ENCODE peak calls at places on chromosome 2, in seven cellular contexts. One of them, this sample, is unnamed.

GRCh38 chr2:168432565-168433186 is 23.4 kb upstream of the CERS6 start:
- DNase-seq in A549: no peak
- DNase-seq in vagina: no peak
- DNase-seq in sigmoid colon: no peak
- DNase-seq in stomach: no peak
- DNase-seq in Peyer's patch: no peak
- DNase-seq in heart left ventricle: no peak
- DNase-seq in this sample: no peak

GRCh38 chr2:211354481-211354880 is 798.1 kb downstream of the CPS1 start:
- DNase-seq in A549: no peak
- DNase-seq in vagina: no peak
- DNase-seq in sigmoid colon: no peak
- DNase-seq in stomach: no peak
- DNase-seq in Peyer's patch: no peak
- DNase-seq in heart left ventricle: no peak
- DNase-seq in this sample: no peak

GRCh38 chr2:226649871-226650660 is 149.6 kb downstream of the IRS1 start:
- DNase-seq in A549: peak; percentile 31
- DNase-seq in vagina: peak; percentile 95
- DNase-seq in sigmoid colon: peak; percentile 88
- DNase-seq in stomach: peak; percentile 79
- DNase-seq in Peyer's patch: peak; percentile 32
- DNase-seq in heart left ventricle: peak; percentile 80
- DNase-seq in this sample: peak; percentile 69

GRCh38 chr2:240643093-240643810 is 18.0 kb downstream of the GPR35 start:
- DNase-seq in A549: no peak
- DNase-seq in vagina: no peak
- DNase-seq in sigmoid colon: peak; percentile 54
- DNase-seq in stomach: peak; percentile 14
- DNase-seq in Peyer's patch: peak; percentile 7
- DNase-seq in heart left ventricle: no peak
- DNase-seq in this sample: no peak

GRCh38 chr2:156580501-156580900 is 144.3 kb downstream of the GPD2 start:
- DNase-seq in A549: no peak
- DNase-seq in vagina: no peak
- DNase-seq in sigmoid colon: no peak
- DNase-seq in stomach: no peak
- DNase-seq in Peyer's patch: no peak
- DNase-seq in heart left ventricle: no peak
- DNase-seq in this sample: no peak

GRCh38 chr2:98601532-98602132 is 6.7 kb downstream of the COA5 start:
- DNase-seq in A549: peak; percentile 52
- DNase-seq in vagina: no peak
- DNase-seq in sigmoid colon: no peak
- DNase-seq in stomach: no peak
- DNase-seq in Peyer's patch: no peak
- DNase-seq in heart left ventricle: no peak
- DNase-seq in this sample: no peak

GRCh38 chr2:106631281-106631680 is 144.1 kb downstream of the CD8B2 start:
- DNase-seq in A549: no peak
- DNase-seq in vagina: no peak
- DNase-seq in sigmoid colon: no peak
- DNase-seq in stomach: no peak
- DNase-seq in Peyer's patch: no peak
- DNase-seq in heart left ventricle: no peak
- DNase-seq in this sample: no peak

GRCh38 chr2:181683518-181684453 is 3.5 kb upstream of the NEUROD1 start:
- DNase-seq in A549: peak; percentile 28
- DNase-seq in vagina: no peak
- DNase-seq in sigmoid colon: peak; percentile 63
- DNase-seq in stomach: no peak
- DNase-seq in Peyer's patch: no peak
- DNase-seq in heart left ventricle: no peak
- DNase-seq in this sample: no peak

GRCh38 chr2:138515084-138515483 is 13.5 kb downstream of the SPOPL start:
- DNase-seq in A549: no peak
- DNase-seq in vagina: no peak
- DNase-seq in sigmoid colon: no peak
- DNase-seq in stomach: no peak
- DNase-seq in Peyer's patch: no peak
- DNase-seq in heart left ventricle: no peak
- DNase-seq in this sample: no peak

GRCh38 chr2:42917374-42918017 is 125.1 kb upstream of the HAAO start:
- DNase-seq in A549: no peak
- DNase-seq in vagina: no peak
- DNase-seq in sigmoid colon: peak; percentile 84
- DNase-seq in stomach: no peak
- DNase-seq in Peyer's patch: no peak
- DNase-seq in heart left ventricle: peak; percentile 77
- DNase-seq in this sample: peak; percentile 64

GRCh38 chr2:70961648-70961994 is 16.8 kb upstream of the ANKRD53 start:
- DNase-seq in A549: no peak
- DNase-seq in vagina: no peak
- DNase-seq in sigmoid colon: no peak
- DNase-seq in stomach: no peak
- DNase-seq in Peyer's patch: no peak
- DNase-seq in heart left ventricle: peak; percentile 3
- DNase-seq in this sample: peak; percentile 7

GRCh38 chr2:130185436-130185835 is 3.4 kb downstream of the MZT2B start:
- DNase-seq in A549: no peak
- DNase-seq in vagina: no peak
- DNase-seq in sigmoid colon: no peak
- DNase-seq in stomach: no peak
- DNase-seq in Peyer's patch: no peak
- DNase-seq in heart left ventricle: no peak
- DNase-seq in this sample: no peak

GRCh38 chr2:44668336-44668735 is 273.2 kb upstream of the SIX3 start:
- DNase-seq in A549: peak; percentile 7
- DNase-seq in vagina: no peak
- DNase-seq in sigmoid colon: no peak
- DNase-seq in stomach: no peak
- DNase-seq in Peyer's patch: no peak
- DNase-seq in heart left ventricle: no peak
- DNase-seq in this sample: no peak

GRCh38 chr2:128302011-128302743 is 16.5 kb downstream of the HS6ST1 start:
- DNase-seq in A549: no peak
- DNase-seq in vagina: no peak
- DNase-seq in sigmoid colon: no peak
- DNase-seq in stomach: no peak
- DNase-seq in Peyer's patch: no peak
- DNase-seq in heart left ventricle: no peak
- DNase-seq in this sample: no peak

GRCh38 chr2:15747172-15747550 is 155.5 kb downstream of the DDX1 start:
- DNase-seq in A549: no peak
- DNase-seq in vagina: no peak
- DNase-seq in sigmoid colon: no peak
- DNase-seq in stomach: no peak
- DNase-seq in Peyer's patch: no peak
- DNase-seq in heart left ventricle: no peak
- DNase-seq in this sample: no peak

GRCh38 chr2:64493788-64494187 is 30.3 kb upstream of the AFTPH start:
- DNase-seq in A549: no peak
- DNase-seq in vagina: peak; percentile 16
- DNase-seq in sigmoid colon: no peak
- DNase-seq in stomach: no peak
- DNase-seq in Peyer's patch: no peak
- DNase-seq in heart left ventricle: no peak
- DNase-seq in this sample: no peak

GRCh38 chr2:11667866-11668637 is 1.9 kb downstream of the NTSR2 start:
- DNase-seq in A549: no peak
- DNase-seq in vagina: no peak
- DNase-seq in sigmoid colon: peak; percentile 47
- DNase-seq in stomach: no peak
- DNase-seq in Peyer's patch: no peak
- DNase-seq in heart left ventricle: no peak
- DNase-seq in this sample: no peak

GRCh38 chr2:1751768-1752725 is 7.7 kb upstream of the PXDN start:
- DNase-seq in A549: no peak
- DNase-seq in vagina: no peak
- DNase-seq in sigmoid colon: no peak
- DNase-seq in stomach: peak; percentile 17
- DNase-seq in Peyer's patch: no peak
- DNase-seq in heart left ventricle: no peak
- DNase-seq in this sample: no peak

DNA sequence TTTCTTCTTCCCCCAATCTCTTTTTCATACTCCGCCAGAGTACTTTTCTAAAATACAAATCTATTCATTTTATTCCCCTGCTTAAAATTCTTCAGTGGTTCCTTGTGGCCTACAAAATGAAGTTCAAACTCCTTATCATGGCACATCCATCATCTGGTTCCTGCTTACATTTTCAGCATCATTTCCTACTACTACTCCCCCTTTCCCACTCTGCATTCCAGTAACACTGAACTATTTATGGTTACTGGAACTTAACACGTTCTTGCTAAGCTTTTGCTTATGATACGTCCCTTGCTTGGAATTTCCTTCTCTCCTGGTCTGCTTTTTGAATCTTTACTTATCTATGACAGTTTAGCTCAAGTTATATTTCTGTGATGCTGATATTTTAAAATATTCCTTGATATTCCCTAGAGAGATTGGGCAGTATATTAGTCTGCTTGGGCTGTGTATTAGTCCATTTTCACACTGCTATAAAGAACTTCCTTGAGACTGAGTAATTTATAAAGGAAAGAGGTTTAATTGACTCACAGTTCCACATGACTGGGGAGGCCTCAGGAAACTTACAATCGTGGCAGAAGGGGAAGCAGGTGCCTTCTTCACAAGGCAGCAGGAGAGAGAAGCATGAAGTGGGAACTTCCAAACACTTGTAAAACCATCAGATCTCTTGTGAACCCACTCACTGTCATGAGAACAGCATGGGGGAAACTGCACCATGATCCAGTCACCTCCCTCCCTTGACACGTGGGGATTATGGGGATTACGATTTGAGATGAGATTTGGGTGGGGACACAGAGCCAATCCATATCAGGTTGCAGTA is 53.2 kb downstream of the BMPR2 start:
- DNase-seq in A549: no peak
- DNase-seq in vagina: no peak
- DNase-seq in sigmoid colon: no peak
- DNase-seq in stomach: no peak
- DNase-seq in Peyer's patch: no peak
- DNase-seq in heart left ventricle: no peak
- DNase-seq in this sample: no peak
- H3K4me3 ChIP-seq in A549: no peak overlapping the region
- H3K4me3 ChIP-seq in vagina: no peak overlapping the region
- H3K4me3 ChIP-seq in sigmoid colon: no peak overlapping the region
- H3K4me3 ChIP-seq in stomach: no peak overlapping the region
- H3K4me3 ChIP-seq in Peyer's patch: no peak overlapping the region
- H3K4me3 ChIP-seq in heart left ventricle: no peak overlapping the region
- H3K4me3 ChIP-seq in this sample: no peak overlapping the region

GRCh38 chr2:241842620-241843211 is 16.0 kb downstream of the PDCD1 start:
- DNase-seq in A549: no peak
- DNase-seq in vagina: no peak
- DNase-seq in sigmoid colon: peak; percentile 85
- DNase-seq in stomach: peak; percentile 50
- DNase-seq in Peyer's patch: peak; percentile 67
- DNase-seq in heart left ventricle: peak; percentile 57
- DNase-seq in this sample: no peak
- TF ChIP-seq POLR2A in A549: no peak
- TF ChIP-seq POLR2A in vagina: no peak
- TF ChIP-seq POLR2A in sigmoid colon: no peak
- TF ChIP-seq POLR2A in stomach: no peak
- TF ChIP-seq POLR2A in Peyer's patch: no peak
- TF ChIP-seq POLR2A in heart left ventricle: no peak
- TF ChIP-seq POLR2A in this sample: peak; percentile 14

DNA sequence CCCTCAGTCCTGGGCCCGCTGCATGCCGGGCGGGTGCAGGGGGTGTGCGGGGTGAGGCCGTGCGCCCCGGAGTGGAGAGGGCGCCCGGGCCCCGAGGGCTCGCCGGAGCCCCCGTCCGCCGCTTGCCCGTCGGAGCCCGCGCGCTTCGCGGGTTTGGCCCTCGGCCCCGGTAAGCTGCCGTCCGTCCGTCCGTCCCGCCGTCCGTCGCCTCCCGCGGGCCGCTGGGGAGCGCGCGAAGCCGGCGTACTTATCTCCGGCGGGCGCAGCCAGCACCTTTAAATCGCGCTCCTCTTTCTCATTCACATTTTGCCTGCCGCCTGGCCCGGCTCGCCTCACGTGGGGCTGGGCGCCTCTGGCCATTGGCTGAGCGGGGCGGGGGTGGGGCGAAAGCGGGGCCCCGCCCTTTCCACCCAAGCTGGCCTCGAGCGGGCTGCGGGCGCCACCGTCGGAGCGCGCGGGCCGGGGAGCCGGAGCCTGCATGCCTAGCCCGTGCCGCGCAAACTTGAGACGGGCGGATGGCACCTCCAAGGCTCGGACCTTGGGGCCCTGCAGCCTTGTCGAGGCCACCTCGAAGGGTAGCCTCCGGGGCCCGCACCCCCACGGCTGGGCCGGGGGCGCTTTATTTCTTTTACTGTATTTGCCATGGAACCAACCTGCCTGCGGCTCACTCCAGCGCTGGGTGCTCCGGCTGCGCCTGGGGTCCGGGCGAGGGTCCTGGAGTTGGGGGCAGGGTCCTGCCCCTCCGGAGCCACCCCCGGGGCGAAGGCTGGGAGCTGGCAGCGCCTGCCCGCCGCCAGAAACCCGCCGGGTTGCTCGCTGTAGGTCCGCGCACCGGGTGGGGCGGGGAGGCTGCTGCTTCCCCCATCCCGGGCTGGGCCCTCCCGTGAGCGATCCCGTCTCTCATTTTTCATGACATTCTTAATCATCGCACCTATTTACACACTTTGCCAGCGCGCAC is at the start of gene GBX2:
- DNase-seq in A549: peak; percentile 94
- DNase-seq in vagina: no peak
- DNase-seq in sigmoid colon: peak; percentile 21
- DNase-seq in stomach: no peak
- DNase-seq in Peyer's patch: no peak
- DNase-seq in heart left ventricle: no peak
- DNase-seq in this sample: no peak
- H3K4me3 ChIP-seq in A549: peak within 1 kb of the TSS; percentile 73
- H3K4me3 ChIP-seq in vagina: peak within 1 kb of the TSS; percentile 41
- H3K4me3 ChIP-seq in sigmoid colon: peak within 1 kb of the TSS; percentile 38
- H3K4me3 ChIP-seq in stomach: peak within 1 kb of the TSS; percentile 34
- H3K4me3 ChIP-seq in Peyer's patch: peak within 1 kb of the TSS; percentile 38
- H3K4me3 ChIP-seq in heart left ventricle: peak within 1 kb of the TSS; percentile 46
- H3K4me3 ChIP-seq in this sample: peak within 1 kb of the TSS; percentile 41

GRCh38 chr2:99880148-99880983 is 262.0 kb downstream of the AFF3 start:
- DNase-seq in A549: no peak
- DNase-seq in vagina: no peak
- DNase-seq in sigmoid colon: no peak
- DNase-seq in stomach: no peak
- DNase-seq in Peyer's patch: no peak
- DNase-seq in heart left ventricle: no peak
- DNase-seq in this sample: no peak

GRCh38 chr2:99883356-99883867 is 259.0 kb downstream of the AFF3 start:
- DNase-seq in A549: no peak
- DNase-seq in vagina: no peak
- DNase-seq in sigmoid colon: no peak
- DNase-seq in stomach: no peak
- DNase-seq in Peyer's patch: no peak
- DNase-seq in heart left ventricle: no peak
- DNase-seq in this sample: no peak

GRCh38 chr2:99879481-99879880 is 262.9 kb downstream of the AFF3 start:
- DNase-seq in A549: no peak
- DNase-seq in vagina: no peak
- DNase-seq in sigmoid colon: no peak
- DNase-seq in stomach: no peak
- DNase-seq in Peyer's patch: no peak
- DNase-seq in heart left ventricle: no peak
- DNase-seq in this sample: no peak

GRCh38 chr2:99878951-99879350 is 263.4 kb downstream of the AFF3 start:
- DNase-seq in A549: no peak
- DNase-seq in vagina: no peak
- DNase-seq in sigmoid colon: no peak
- DNase-seq in stomach: no peak
- DNase-seq in Peyer's patch: no peak
- DNase-seq in heart left ventricle: no peak
- DNase-seq in this sample: no peak

GRCh38 chr2:99881901-99882591 is 260.3 kb downstream of the AFF3 start:
- DNase-seq in A549: no peak
- DNase-seq in vagina: no peak
- DNase-seq in sigmoid colon: no peak
- DNase-seq in stomach: no peak
- DNase-seq in Peyer's patch: no peak
- DNase-seq in heart left ventricle: no peak
- DNase-seq in this sample: no peak
- TF ChIP-seq POLR2A in A549: no peak
- TF ChIP-seq POLR2A in vagina: no peak
- TF ChIP-seq POLR2A in sigmoid colon: no peak
- TF ChIP-seq POLR2A in stomach: no peak
- TF ChIP-seq POLR2A in Peyer's patch: no peak
- TF ChIP-seq POLR2A in heart left ventricle: no peak
- TF ChIP-seq POLR2A in this sample: no peak